ENCODE peak calls at places on chromosomes 16 and 17, in eight cellular contexts. Z, S, T, U, N, W, P and G are unnamed samples.

GRCh38 chr16:50861926-50862325 is 120.0 kb downstream of the CYLD start:
- DNase-seq in Z (no peak), S (peak; percentile 14), T (no peak), U (no peak), N (peak; percentile 52), W (peak; percentile 65), P (peak; percentile 30), G (peak; percentile 26)

GRCh38 chr16:53809088-53809951 is 105.4 kb downstream of the FTO start:
- DNase-seq in Z (no peak), S (peak; percentile 71), T (no peak), U (no peak), N (peak; percentile 82), W (no peak), P (peak; percentile 47), G (peak; percentile 41)

GRCh38 chr17:18260332-18261145 is at the start of gene MIEF2:
- DNase-seq in Z (peak; percentile 98), S (peak; percentile 75), T (peak; percentile 88), U (peak; percentile 49), N (peak; percentile 64), W (peak; percentile 92), P (peak; percentile 94), G (peak; percentile 100)

GRCh38 chr17:59618894-59619312 is 792 bp upstream of the CLTC start:
- DNase-seq in Z (no peak), S (peak; percentile 89), T (no peak), U (no peak), N (peak; percentile 75), W (no peak), P (no peak), G (peak; percentile 93)

GRCh38 chr17:46982577-46982976 is 3.5 kb upstream of the RPRML start:
- DNase-seq in Z (no peak), S (no peak), T (no peak), U (no peak), N (no peak), W (no peak), P (no peak), G (no peak)

GRCh38 chr17:75827291-75828050 is 16.7 kb downstream of the UNC13D start:
- DNase-seq in Z (peak; percentile 59), S (no peak), T (peak; percentile 57), U (no peak), N (no peak), W (peak; percentile 57), P (peak; percentile 37), G (peak; percentile 72)

GRCh38 chr17:13024526-13025263 is 6.9 kb upstream of the ELAC2 start:
- DNase-seq in Z (peak; percentile 62), S (no peak), T (peak; percentile 57), U (no peak), N (no peak), W (peak; percentile 65), P (peak; percentile 70), G (peak; percentile 61)

GRCh38 chr16:14629612-14629918 is 495 bp downstream of the PARN start:
- DNase-seq in Z (no peak), S (no peak), T (no peak), U (no peak), N (no peak), W (no peak), P (peak; percentile 6), G (peak; percentile 10)

GRCh38 chr17:83050651-83051422 is 28.6 kb upstream of the METRNL start:
- DNase-seq in Z (peak; percentile 33), S (no peak), T (no peak), U (no peak), N (no peak), W (peak; percentile 62), P (peak; percentile 17), G (no peak)

GRCh38 chr16:73092236-73092781 is 44.4 kb upstream of the ZFHX3 start:
- DNase-seq in Z (no peak), S (no peak), T (no peak), U (no peak), N (no peak), W (no peak), P (no peak), G (no peak)

GRCh38 chr16:22664561-22664997 is 149.4 kb upstream of the HS3ST2 start:
- DNase-seq in Z (no peak), S (no peak), T (no peak), U (no peak), N (no peak), W (no peak), P (no peak), G (no peak)

GRCh38 chr17:1573932-1574696 is 11.5 kb upstream of the PITPNA start:
- DNase-seq in Z (peak; percentile 64), S (no peak), T (peak; percentile 42), U (peak; percentile 40), N (no peak), W (peak; percentile 89), P (peak; percentile 87), G (peak; percentile 85)